ENCODE peak calls at places on chromosomes 5 and 9, in nine cellular contexts. R is aorta, H is hepatocyte, D is uterus, I is OCI-LY7, E is heart right ventricle, Z is H9, M is tibial nerve, V is tibial artery. Y is an unnamed sample.

GRCh38 chr5:32092938-32093812 is 80.9 kb downstream of the GOLPH3 start:
- DNase-seq in V (peak), I (peak), D (peak), H (peak), R (no peak), M (peak), Z (peak), E (no peak), Y (no peak)

GRCh38 chr5:100904259-100904822 is 1.3 kb upstream of the ST8SIA4 start:
- DNase-seq in I (peak), M (no peak), E (no peak), H (peak), R (peak), Z (peak), D (no peak), V (no peak), Y (peak)

GRCh38 chr5:146662229-146662628 is 146.2 kb upstream of the GPR151 start:
- DNase-seq in D (no peak), H (no peak), R (no peak), E (no peak), V (no peak), M (no peak), Z (no peak), I (peak), Y (no peak)

GRCh38 chr9:86222667-86223066 is 36.8 kb downstream of the C9orf153 start:
- DNase-seq in R (no peak), D (no peak), Z (no peak), H (no peak), E (no peak), V (no peak), M (no peak), I (no peak), Y (no peak)

GRCh38 chr9:70229026-70229425 is 29.8 kb upstream of the SMC5 start:
- DNase-seq in I (no peak), V (no peak), D (peak), Z (no peak), M (no peak), H (peak), E (peak), R (no peak), Y (no peak)

GRCh38 chr9:11158676-11159075 is 545.9 kb upstream of the PTPRD start:
- DNase-seq in Z (no peak), H (no peak), E (no peak), I (no peak), R (no peak), D (no peak), M (no peak), V (no peak), Y (no peak)

GRCh38 chr5:9362600-9362999 is 183.3 kb downstream of the SEMA5A start:
- DNase-seq in I (no peak), D (no peak), E (no peak), R (no peak), Z (no peak), M (no peak), V (no peak), H (no peak), Y (no peak)

GRCh38 chr5:66992547-66992946 is 204.1 kb downstream of the CD180 start:
- DNase-seq in D (no peak), M (no peak), R (no peak), V (no peak), H (no peak), Z (no peak), I (no peak), E (no peak), Y (no peak)

GRCh38 chr5:55438931-55439477 is 95.8 kb downstream of the PLPP1 start:
- DNase-seq in H (peak), I (no peak), Z (no peak), M (no peak), E (no peak), V (peak), R (peak), D (peak), Y (no peak)

GRCh38 chr9:33139421-33140228 is 27.5 kb downstream of the B4GALT1 start:
- DNase-seq in M (peak), H (peak), I (no peak), D (peak), Z (no peak), R (peak), E (peak), V (peak), Y (no peak)

GRCh38 chr5:56941981-56942380 is 9.9 kb downstream of the MIER3 start:
- DNase-seq in H (no peak), I (no peak), Z (no peak), D (no peak), V (no peak), R (no peak), E (no peak), M (no peak), Y (no peak)

GRCh38 chr5:150469718-150470470 is 20.4 kb upstream of the RPS14 start:
- DNase-seq in D (no peak), V (no peak), H (peak), M (no peak), R (no peak), E (no peak), I (no peak), Z (no peak), Y (no peak)

GRCh38 chr5:103904651-103905050 is 342.1 kb upstream of the NUDT12 start:
- DNase-seq in E (no peak), H (no peak), V (no peak), D (no peak), I (no peak), Z (no peak), R (no peak), M (no peak), Y (no peak)

GRCh38 chr5:73115399-73116051 is 4.8 kb upstream of the TMEM171 start:
- DNase-seq in E (no peak), R (no peak), D (no peak), H (peak), V (no peak), I (no peak), M (no peak), Z (no peak), Y (no peak)

GRCh38 chr5:153496835-153497234 is 6.4 kb downstream of the GRIA1 start:
- DNase-seq in I (peak), R (no peak), D (no peak), H (peak), V (no peak), Z (no peak), M (no peak), E (no peak), Y (no peak)

GRCh38 chr9:89891221-89892052 is 286.6 kb downstream of the GADD45G start:
- DNase-seq in D (peak), H (no peak), V (peak), Z (peak), R (no peak), E (peak), M (peak), I (no peak), Y (no peak)

GRCh38 chr5:104088876-104089778 is 526.5 kb upstream of the NUDT12 start:
- DNase-seq in V (no peak), E (no peak), R (no peak), H (no peak), D (no peak), I (no peak), M (no peak), Z (no peak), Y (no peak)

GRCh38 chr9:75200892-75201470 is 112.7 kb downstream of the OSTF1 start:
- DNase-seq in V (no peak), E (no peak), R (no peak), M (no peak), Z (no peak), I (peak), D (no peak), H (peak), Y (no peak)

GRCh38 chr5:74257645-74258328 is 382.7 kb downstream of the ENC1 start:
- DNase-seq in R (peak), Z (no peak), D (peak), M (peak), I (peak), H (peak), V (peak), E (peak), Y (no peak)

GRCh38 chr5:176778921-176779465 is 31.4 kb upstream of the UNC5A start:
- DNase-seq in I (no peak), M (no peak), R (no peak), D (no peak), Z (peak), H (no peak), V (no peak), E (no peak), Y (peak)

GRCh38 chr9:121818016-121818661 is 166.7 kb downstream of the DAB2IP start:
- DNase-seq in E (no peak), R (no peak), I (no peak), Z (peak), H (no peak), V (no peak), D (no peak), M (no peak), Y (peak)

GRCh38 chr9:91945277-91946074 is 4.6 kb downstream of the ROR2 start:
- DNase-seq in D (peak), E (no peak), Z (no peak), H (peak), R (no peak), V (no peak), M (no peak), I (no peak), Y (no peak)

GRCh38 chr5:1106385-1107166 is 5.3 kb downstream of the SLC12A7 start:
- DNase-seq in I (no peak), D (no peak), E (no peak), M (no peak), V (no peak), Z (no peak), R (no peak), H (peak), Y (no peak)

GRCh38 chr9:76987594-76988200 is 31.8 kb upstream of the FOXB2 start:
- DNase-seq in D (no peak), E (no peak), V (no peak), Z (peak), R (no peak), M (no peak), I (peak), H (peak), Y (no peak)

GRCh38 chr5:56608216-56608925 is 207.0 kb upstream of the MAP3K1 start:
- DNase-seq in R (peak), Z (no peak), I (no peak), H (no peak), E (no peak), V (no peak), D (no peak), M (no peak), Y (no peak)

GRCh38 chr5:172454355-172455086 is at the start of gene SH3PXD2B:
- DNase-seq in H (peak), V (peak), E (peak), I (no peak), Z (peak), R (peak), M (no peak), D (peak), Y (peak)

GRCh38 chr9:7042124-7042523 is 284.4 kb downstream of the KDM4C start:
- DNase-seq in I (no peak), D (no peak), E (no peak), H (no peak), Z (no peak), M (no peak), V (no peak), R (no peak), Y (no peak)

GRCh38 chr5:146962801-146963355 is 84.3 kb upstream of the PPP2R2B start:
- DNase-seq in V (no peak), I (no peak), D (no peak), Z (no peak), E (no peak), R (no peak), M (no peak), H (peak), Y (no peak)

GRCh38 chr5:181060924-181061323 is 20.9 kb downstream of the BTNL9 start:
- DNase-seq in D (no peak), H (no peak), M (no peak), I (no peak), Z (no peak), E (no peak), R (no peak), V (no peak), Y (no peak)

GRCh38 chr5:77639624-77640023 is 1.1 kb upstream of the OTP start:
- DNase-seq in H (no peak), R (no peak), V (no peak), M (no peak), I (no peak), E (no peak), D (no peak), Z (no peak), Y (no peak)

GRCh38 chr5:111737716-111738115 is 19.3 kb downstream of the NREP start:
- DNase-seq in M (no peak), R (no peak), E (no peak), H (no peak), V (no peak), I (no peak), D (no peak), Z (no peak), Y (no peak)

GRCh38 chr5:96875805-96876291 is 452 bp upstream of the ERAP2 start:
- DNase-seq in H (no peak), V (no peak), D (no peak), M (no peak), Z (no peak), E (no peak), R (no peak), I (peak), Y (no peak)

GRCh38 chr5:63931841-63932240 is 30.4 kb downstream of the HTR1A start:
- DNase-seq in Z (no peak), E (no peak), D (no peak), H (no peak), V (no peak), R (no peak), M (no peak), I (no peak), Y (no peak)

GRCh38 chr5:10528056-10528816 is 35.6 kb upstream of the ANKRD33B start:
- DNase-seq in R (no peak), D (no peak), Z (no peak), H (no peak), M (no peak), E (no peak), I (no peak), V (no peak), Y (no peak)

DNA sequence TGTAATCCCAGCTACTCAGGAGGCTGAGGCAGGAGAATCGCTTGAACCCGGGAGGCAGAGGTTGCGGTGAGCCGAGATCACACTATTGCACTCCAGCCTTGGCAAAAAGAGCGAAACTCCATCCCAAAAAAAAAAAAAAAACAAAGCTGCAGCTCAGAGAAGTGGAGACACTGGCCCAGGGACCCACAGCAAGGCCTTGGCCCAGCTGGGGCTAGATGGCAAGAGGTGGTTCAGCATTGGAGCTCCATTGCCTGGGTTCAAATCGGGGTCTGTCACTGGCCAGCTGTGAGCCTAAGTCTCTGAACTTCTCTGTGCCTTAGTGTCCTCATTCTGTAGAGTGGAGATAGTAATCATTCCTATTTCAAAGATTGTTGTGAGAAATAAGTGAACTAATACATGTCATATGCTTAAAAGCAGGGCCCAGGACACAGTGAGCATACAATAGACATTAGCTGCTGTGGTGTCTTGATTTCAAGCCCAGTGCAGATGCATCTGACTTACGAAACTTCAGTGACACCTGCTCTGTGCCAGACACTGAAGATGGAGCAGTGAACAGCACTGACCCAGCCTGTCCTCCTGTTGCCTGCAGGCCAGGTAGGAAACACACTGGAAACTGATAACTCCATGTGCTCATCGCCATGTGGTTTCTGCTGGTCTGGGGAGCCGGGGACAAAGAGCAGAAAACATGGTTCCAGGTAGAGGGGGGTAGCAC is 127.7 kb downstream of the C9orf50 start:
- DNase-seq in H (no peak), E (no peak), M (no peak), R (no peak), I (no peak), V (no peak), Z (no peak), D (no peak), Y (no peak)
- H3K27ac ChIP-seq in H (peak), E (no peak), M (no peak), R (no peak), I (no peak), V (peak), Z (no peak), D (peak), Y (no peak)

DNA sequence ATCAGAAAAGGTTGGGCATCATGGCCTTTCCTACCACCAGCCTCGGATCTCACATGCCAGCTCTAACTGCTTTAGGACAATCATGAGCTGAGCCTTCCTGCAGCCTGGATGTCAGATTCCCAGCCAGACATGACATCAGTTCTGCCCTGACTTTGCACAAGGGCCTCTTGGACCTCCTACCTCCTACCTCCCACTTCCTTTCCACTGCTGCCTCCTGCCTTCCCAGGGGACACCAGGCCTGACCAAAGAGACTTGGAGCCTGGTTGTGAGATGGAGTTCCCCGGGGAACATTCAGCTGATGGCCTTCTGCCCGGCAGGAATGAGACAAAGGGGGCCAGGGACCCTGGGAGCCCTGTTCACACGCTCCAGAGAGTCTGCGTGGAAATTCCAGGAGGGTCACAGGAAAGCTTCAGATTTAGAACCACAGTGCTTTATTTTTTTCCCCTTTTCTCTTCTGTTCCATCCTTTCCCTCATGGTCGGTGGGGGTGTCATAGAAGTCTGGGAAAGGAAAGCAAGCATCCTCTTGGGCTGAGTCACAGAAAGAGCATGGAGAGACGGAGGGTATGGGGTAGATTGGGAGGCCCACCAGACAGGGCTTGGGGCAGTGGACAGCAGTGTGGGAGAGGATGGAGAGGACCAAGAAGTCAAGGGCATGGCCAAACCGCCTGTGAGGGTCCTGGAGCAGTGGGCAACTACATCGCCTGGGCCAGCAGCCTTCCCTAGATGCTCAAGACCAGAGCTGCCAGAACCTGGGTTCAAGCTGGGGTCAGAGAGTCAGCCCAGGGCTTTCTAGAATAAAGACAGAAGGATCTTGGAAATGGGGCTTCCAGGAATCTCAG is 35.5 kb upstream of the IL17B start:
- DNase-seq in I (no peak), E (peak), R (peak), V (peak), M (no peak), H (no peak), D (peak), Z (no peak), Y (no peak)
- H3K27ac ChIP-seq in I (no peak), E (peak), R (peak), V (peak), M (no peak), H (peak), D (peak), Z (no peak), Y (peak)

GRCh38 chr5:42720242-42720641 is 36.4 kb upstream of the CCDC152 start:
- DNase-seq in Z (no peak), E (no peak), V (no peak), H (no peak), I (no peak), M (no peak), D (no peak), R (no peak), Y (no peak)
- H3K27ac ChIP-seq in Z (no peak), E (no peak), V (no peak), H (no peak), I (no peak), M (no peak), D (no peak), R (no peak), Y (no peak)

GRCh38 chr9:98887918-98888510 is 55.7 kb upstream of the COL15A1 start:
- DNase-seq in Z (no peak), R (no peak), H (peak), V (no peak), D (no peak), E (no peak), I (no peak), M (no peak), Y (no peak)

GRCh38 chr9:98882569-98882923 is 61.2 kb upstream of the COL15A1 start:
- DNase-seq in V (no peak), R (no peak), Z (no peak), I (no peak), H (no peak), M (no peak), E (no peak), D (no peak), Y (no peak)

GRCh38 chr9:98886691-98887229 is 56.9 kb upstream of the COL15A1 start:
- DNase-seq in M (no peak), H (no peak), R (no peak), I (no peak), Z (no peak), D (no peak), V (no peak), E (no peak), Y (no peak)

GRCh38 chr9:98884849-98885248 is 58.9 kb upstream of the COL15A1 start:
- DNase-seq in Z (no peak), V (no peak), H (no peak), M (no peak), I (no peak), R (no peak), D (no peak), E (no peak), Y (no peak)

GRCh38 chr9:98885575-98886292 is 58.0 kb upstream of the COL15A1 start:
- DNase-seq in H (no peak), D (no peak), M (no peak), E (no peak), R (no peak), Z (no peak), I (no peak), V (no peak), Y (no peak)
- H3K27ac ChIP-seq in H (no peak), D (peak), M (no peak), E (no peak), R (no peak), Z (no peak), I (no peak), V (no peak), Y (no peak)

DNA sequence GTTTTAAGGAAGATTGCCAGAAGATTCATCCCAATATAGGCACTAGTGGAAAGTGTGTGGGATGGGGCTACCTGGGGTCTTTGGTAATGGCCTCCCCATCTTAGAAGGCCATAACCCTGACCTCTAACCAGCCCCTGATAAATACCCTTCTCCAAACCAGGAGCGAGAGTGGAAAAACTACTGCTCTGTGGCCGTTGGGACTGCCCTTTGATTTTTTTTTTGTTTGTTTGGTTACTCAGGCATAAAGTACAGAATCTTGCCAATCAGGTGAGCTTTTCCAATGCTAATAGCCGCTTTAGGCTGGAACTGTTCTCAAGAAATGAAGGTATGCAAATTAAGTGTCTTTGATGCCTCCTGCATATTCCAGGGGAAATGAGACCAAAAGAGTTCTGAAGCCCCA is 153.7 kb downstream of the ADAMTS12 start:
- DNase-seq in V (no peak), D (no peak), Z (no peak), R (no peak), E (no peak), H (no peak), M (no peak), I (no peak), Y (no peak)
- H3K27ac ChIP-seq in V (no peak), D (no peak), Z (no peak), R (no peak), E (no peak), H (no peak), M (no peak), I (no peak), Y (no peak)

Y was measured in upper lobe of right lung.